ENCODE peak calls at places on chromosomes 12 and 14, in eight cellular contexts. W, K, H, Q, Y, B, I and A are unnamed samples.
A peak's percentile ranks its signal among the peaks of the same experiment; 100 is the strongest.

GRCh38 chr14:68651652-68652432 is 141.0 kb downstream of the ZFP36L1 start:
- DNase-seq in W (peak; percentile 5), K (peak; percentile 93), H (peak; percentile 2), Q (peak; percentile 57), Y (peak; percentile 87), B (no peak), I (peak; percentile 85), A (no peak)

GRCh38 chr14:61761557-61761956 is 663 bp upstream of the SNAPC1 start:
- DNase-seq in W (no peak), K (no peak), H (peak; percentile 15), Q (no peak), Y (no peak), B (no peak), I (no peak), A (no peak)

GRCh38 chr12:96091833-96092232 is 56.4 kb upstream of the LTA4H start:
- DNase-seq in W (no peak), K (no peak), H (no peak), Q (no peak), Y (no peak), B (no peak), I (no peak), A (no peak)

GRCh38 chr12:69966409-69966808 is 141.4 kb downstream of the MYRFL start:
- DNase-seq in W (no peak), K (peak; percentile 55), H (no peak), Q (peak; percentile 61), Y (peak; percentile 71), B (no peak), I (peak; percentile 59), A (peak; percentile 29)

GRCh38 chr14:71362920-71363584 is 455.8 kb downstream of the PCNX1 start:
- DNase-seq in W (no peak), K (peak; percentile 73), H (no peak), Q (no peak), Y (no peak), B (no peak), I (peak; percentile 15), A (peak; percentile 79)

GRCh38 chr12:11773889-11774677 is 124.6 kb downstream of the ETV6 start:
- DNase-seq in W (no peak), K (no peak), H (no peak), Q (no peak), Y (no peak), B (no peak), I (no peak), A (no peak)

GRCh38 chr12:133010657-133011297 is 24.6 kb downstream of the ZNF26 start:
- DNase-seq in W (no peak), K (no peak), H (no peak), Q (no peak), Y (no peak), B (no peak), I (peak; percentile 17), A (no peak)

GRCh38 chr12:104928036-104928770 is 29.9 kb downstream of the SLC41A2 start:
- DNase-seq in W (no peak), K (no peak), H (no peak), Q (no peak), Y (no peak), B (no peak), I (no peak), A (no peak)

GRCh38 chr12:26195641-26196423 is 459 bp downstream of the SSPN start:
- DNase-seq in W (peak; percentile 64), K (peak; percentile 31), H (no peak), Q (peak; percentile 62), Y (peak; percentile 81), B (no peak), I (peak; percentile 60), A (peak; percentile 80)

GRCh38 chr12:91441236-91441635 is 258.6 kb upstream of the DCN start:
- DNase-seq in W (no peak), K (no peak), H (no peak), Q (no peak), Y (no peak), B (no peak), I (no peak), A (no peak)

GRCh38 chr14:65412881-65413738 is 580 bp downstream of the FUT8 start:
- DNase-seq in W (peak; percentile 28), K (peak; percentile 73), H (peak; percentile 68), Q (peak; percentile 12), Y (peak; percentile 86), B (no peak), I (peak; percentile 82), A (peak; percentile 90)

GRCh38 chr12:113041560-113041959 is 15.0 kb upstream of the DTX1 start:
- DNase-seq in W (no peak), K (no peak), H (no peak), Q (no peak), Y (no peak), B (no peak), I (no peak), A (no peak)

GRCh38 chr12:92080390-92081285 is 65.0 kb downstream of the BTG1 start:
- DNase-seq in W (no peak), K (peak; percentile 90), H (no peak), Q (no peak), Y (no peak), B (no peak), I (peak; percentile 85), A (peak; percentile 82)

GRCh38 chr12:19515179-19515578 is 75.9 kb downstream of the AEBP2 start:
- DNase-seq in W (no peak), K (no peak), H (no peak), Q (no peak), Y (no peak), B (no peak), I (peak; percentile 23), A (no peak)

GRCh38 chr14:92603309-92604257 is 90.0 kb downstream of the RIN3 start:
- DNase-seq in W (no peak), K (peak; percentile 83), H (peak; percentile 61), Q (peak; percentile 58), Y (peak; percentile 93), B (peak; percentile 36), I (peak; percentile 70), A (no peak)

GRCh38 chr12:4386756-4387155 is 7.2 kb upstream of the FGF23 start:
- DNase-seq in W (no peak), K (no peak), H (no peak), Q (no peak), Y (no peak), B (no peak), I (no peak), A (no peak)

GRCh38 chr12:4380332-4380731 is 820 bp upstream of the FGF23 start:
- DNase-seq in W (no peak), K (no peak), H (no peak), Q (no peak), Y (no peak), B (no peak), I (no peak), A (no peak)

GRCh38 chr12:4387607-4388006 is 8.1 kb upstream of the FGF23 start:
- DNase-seq in W (no peak), K (no peak), H (no peak), Q (no peak), Y (no peak), B (no peak), I (no peak), A (no peak)

GRCh38 chr12:4379410-4379809 is at the start of gene FGF23:
- DNase-seq in W (no peak), K (peak; percentile 41), H (no peak), Q (no peak), Y (no peak), B (no peak), I (peak; percentile 10), A (no peak)

DNA sequence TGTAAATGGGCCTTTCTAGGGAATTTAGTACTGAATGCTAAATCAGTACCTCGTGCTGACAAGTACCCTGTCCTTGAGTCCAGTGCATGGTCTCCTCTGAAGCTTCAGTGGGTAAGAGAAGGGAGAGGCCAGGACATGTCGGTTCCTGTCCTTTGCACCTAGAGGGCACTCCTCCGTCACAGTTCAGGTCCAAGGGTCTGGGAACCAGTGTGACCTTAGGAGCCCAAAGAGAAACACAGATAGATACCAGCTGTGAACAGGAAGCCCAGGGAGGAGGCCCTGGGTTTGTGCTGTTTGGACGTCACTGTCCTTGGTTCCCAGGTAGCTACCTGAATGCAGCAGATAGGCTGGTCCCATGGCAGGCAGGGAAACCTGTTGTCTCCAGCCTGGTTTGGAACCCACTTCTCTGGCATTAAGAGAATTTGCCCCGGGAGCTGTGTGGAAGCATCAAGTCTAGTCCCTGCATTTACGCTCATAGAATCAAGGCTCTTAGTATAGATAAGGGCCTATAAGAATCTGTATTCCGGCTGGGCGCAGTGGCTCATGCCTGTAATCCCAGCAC is 3.9 kb upstream of the FGF23 start:
- DNase-seq in W (no peak), K (no peak), H (no peak), Q (no peak), Y (no peak), B (no peak), I (no peak), A (no peak)
- H3K4me3 ChIP-seq in W (no peak overlapping the region), K (no peak overlapping the region), H (no peak overlapping the region), Q (no peak overlapping the region), Y (no peak overlapping the region), B (no peak overlapping the region), I (no peak overlapping the region), A (no peak overlapping the region)

GRCh38 chr12:121461048-121461447 is 61.1 kb downstream of the RNF34 start:
- DNase-seq in W (no peak), K (no peak), H (no peak), Q (no peak), Y (no peak), B (no peak), I (no peak), A (no peak)
- H3K4me1 ChIP-seq in W (peaks cover 8% of the 10 kb centered on the region), K (peaks cover 3% of the 10 kb centered on the region), H (peaks cover 17% of the 10 kb centered on the region), Q (peaks cover 8% of the 10 kb centered on the region), Y (peaks cover 14% of the 10 kb centered on the region), B (peaks cover 2% of the 10 kb centered on the region), I (peaks cover under 1% of the 10 kb centered on the region), A (peaks cover 6% of the 10 kb centered on the region)

DNA sequence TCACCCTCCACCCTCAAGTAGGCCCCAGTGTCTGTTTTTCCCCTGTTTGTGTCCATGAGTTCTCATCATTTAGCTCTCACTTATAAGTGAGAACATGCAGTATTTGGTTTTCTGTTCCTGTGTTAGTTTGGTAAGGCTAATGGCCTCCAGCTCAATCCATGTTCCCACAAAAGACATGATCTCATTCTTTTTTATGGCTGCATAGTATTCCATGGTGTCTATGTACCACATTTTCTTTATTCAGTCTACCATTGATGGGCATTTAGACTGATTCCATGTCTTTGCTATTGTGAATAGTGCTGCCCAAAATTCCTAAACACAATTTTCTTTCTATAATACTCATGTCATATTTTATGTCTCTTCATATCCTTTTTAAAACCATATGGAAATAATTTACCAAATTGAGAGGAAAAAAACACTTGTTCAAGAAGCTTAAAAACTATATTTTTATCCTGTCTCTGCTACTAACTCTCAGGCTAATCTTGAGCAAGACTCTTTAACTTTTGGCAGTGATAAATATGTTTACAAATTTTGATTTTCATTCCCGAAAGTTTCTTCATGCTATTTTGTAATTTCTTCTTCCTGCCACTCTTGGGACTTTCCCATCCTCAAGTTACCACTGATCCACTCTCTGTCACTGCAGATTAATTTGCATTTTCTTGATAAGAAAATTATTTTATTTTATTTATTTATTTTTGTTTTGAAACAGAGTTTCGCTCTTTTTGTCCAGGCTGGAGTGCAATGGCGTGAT is 28.0 kb upstream of the OSBPL8 start:
- DNase-seq in W (no peak), K (peak; percentile 1), H (no peak), Q (no peak), Y (no peak), B (no peak), I (peak; percentile 23), A (peak; percentile 86)
- H3K36me3 ChIP-seq in W (no peaks in the 10 kb centered on the region), K (no peaks in the 10 kb centered on the region), H (no peaks in the 10 kb centered on the region), Q (no peaks in the 10 kb centered on the region), Y (no peaks in the 10 kb centered on the region), B (no peaks in the 10 kb centered on the region), I (no peaks in the 10 kb centered on the region), A (no peaks in the 10 kb centered on the region)

DNA sequence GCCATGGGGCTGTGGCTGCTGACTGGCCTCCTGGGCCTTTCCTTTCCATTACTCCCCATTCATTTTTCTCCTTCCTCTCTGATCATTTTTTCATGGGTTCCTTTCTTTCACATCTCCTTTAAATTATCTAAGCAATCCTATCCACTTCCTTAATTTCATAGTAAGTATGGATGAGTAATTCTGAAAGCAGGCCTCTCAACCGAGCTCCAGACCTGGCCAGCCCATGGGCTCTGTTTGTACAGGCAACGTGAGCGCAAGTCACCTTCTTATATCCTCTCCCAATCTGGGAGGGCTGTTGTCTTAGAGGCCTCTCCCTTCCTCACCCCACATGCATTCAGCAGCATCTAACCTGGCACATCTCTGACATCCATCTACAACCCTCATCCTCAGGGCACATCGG is 13.3 kb downstream of the CKAP4 start:
- DNase-seq in W (no peak), K (peak; percentile 67), H (no peak), Q (no peak), Y (no peak), B (no peak), I (no peak), A (peak; percentile 54)
- H3K4me3 ChIP-seq in W (no peak overlapping the region), K (no peak overlapping the region), H (no peak overlapping the region), Q (no peak overlapping the region), Y (no peak overlapping the region), B (no peak overlapping the region), I (no peak overlapping the region), A (no peak overlapping the region)